ENCODE peak calls at places on chromosomes 16 and 17, in five cellular contexts. T, L, J, B and W are unnamed samples.

GRCh38 chr17:60392845-60393702 is 1.1 kb upstream of the USP32 start:
- DNase-seq in T (peak; percentile 35), L (peak; percentile 48), J (peak; percentile 35), B (peak; percentile 44), W (peak; percentile 26)

GRCh38 chr16:20704281-20704680 is 6.8 kb upstream of the ACSM1 start:
- DNase-seq in T (no peak), L (no peak), J (no peak), B (peak; percentile 43), W (no peak)

GRCh38 chr16:101586-101985 is 23.6 kb downstream of the MPG start:
- DNase-seq in T (no peak), L (no peak), J (no peak), B (no peak), W (no peak)

GRCh38 chr16:15052747-15053476 is 3.0 kb downstream of the NTAN1 start:
- DNase-seq in T (no peak), L (no peak), J (no peak), B (no peak), W (no peak)

GRCh38 chr17:2213291-2213960 is 90.2 kb downstream of the SMG6 start:
- DNase-seq in T (no peak), L (no peak), J (no peak), B (no peak), W (no peak)

GRCh38 chr17:71313866-71314265 is 807.0 kb upstream of the SOX9 start:
- DNase-seq in T (no peak), L (no peak), J (no peak), B (no peak), W (no peak)

GRCh38 chr17:48954300-48954755 is 9.7 kb upstream of the SNF8 start:
- DNase-seq in T (peak; percentile 66), L (no peak), J (peak; percentile 69), B (peak; percentile 79), W (peak; percentile 79)

GRCh38 chr17:50057521-50057991 is 1.6 kb downstream of the ITGA3 start:
- DNase-seq in T (no peak), L (no peak), J (no peak), B (no peak), W (no peak)

GRCh38 chr17:67980456-67980855 is 15.8 kb downstream of the C17orf58 start:
- DNase-seq in T (no peak), L (no peak), J (no peak), B (no peak), W (no peak)

GRCh38 chr17:82170412-82170961 is 42.2 kb downstream of the CCDC57 start:
- DNase-seq in T (no peak), L (no peak), J (peak; percentile 74), B (no peak), W (no peak)

GRCh38 chr17:78828470-78829185 is 12.0 kb downstream of the USP36 start:
- DNase-seq in T (peak; percentile 80), L (no peak), J (no peak), B (no peak), W (peak; percentile 30)

GRCh38 chr17:60832206-60832605 is 154.6 kb downstream of the BCAS3 start:
- DNase-seq in T (no peak), L (no peak), J (no peak), B (no peak), W (no peak)

GRCh38 chr17:8941520-8941919 is 24.0 kb downstream of the PIK3R5 start:
- DNase-seq in T (no peak), L (no peak), J (no peak), B (no peak), W (no peak)

GRCh38 chr16:19909750-19910322 is 25.2 kb upstream of the GPRC5B start:
- DNase-seq in T (no peak), L (no peak), J (no peak), B (no peak), W (no peak)

GRCh38 chr17:63707151-63707550 is 7.2 kb upstream of the LIMD2 start:
- DNase-seq in T (no peak), L (no peak), J (no peak), B (no peak), W (no peak)

GRCh38 chr17:6843241-6843890 is 11.8 kb upstream of the TEKT1 start:
- DNase-seq in T (no peak), L (no peak), J (peak; percentile 12), B (peak; percentile 54), W (peak; percentile 80)

GRCh38 chr17:7323731-7324437 is 5.3 kb downstream of the NEURL4 start:
- DNase-seq in T (peak; percentile 83), L (no peak), J (peak; percentile 59), B (no peak), W (peak; percentile 86)

GRCh38 chr16:79997257-79997656 is 396.7 kb upstream of the MAF start:
- DNase-seq in T (no peak), L (no peak), J (peak; percentile 64), B (peak; percentile 19), W (peak; percentile 60)

GRCh38 chr17:7559307-7560171 is 989 bp downstream of the TNFSF13 start:
- DNase-seq in T (no peak), L (no peak), J (no peak), B (no peak), W (no peak)

GRCh38 chr17:28746611-28747045 is 2.8 kb downstream of the TRAF4 start:
- DNase-seq in T (no peak), L (no peak), J (no peak), B (no peak), W (peak; percentile 63)
- TF ChIP-seq REST in T (peak; percentile 12), L (no peak), J (no peak), B (no peak), W (no peak)

GRCh38 chr16:4180511-4180910 is 61.4 kb downstream of the SRL start:
- DNase-seq in T (no peak), L (no peak), J (no peak), B (no peak), W (no peak)

GRCh38 chr16:4179763-4180260 is 62.1 kb downstream of the SRL start:
- DNase-seq in T (no peak), L (no peak), J (no peak), B (no peak), W (no peak)

GRCh38 chr16:4183258-4184037 is 58.4 kb downstream of the SRL start:
- DNase-seq in T (peak; percentile 88), L (peak; percentile 56), J (peak; percentile 99), B (peak; percentile 81), W (peak; percentile 97)

GRCh38 chr16:4184038-4184702 is 57.7 kb downstream of the SRL start:
- DNase-seq in T (no peak), L (no peak), J (no peak), B (no peak), W (no peak)

GRCh38 chr16:4182581-4183257 is 59.2 kb downstream of the SRL start:
- DNase-seq in T (no peak), L (no peak), J (no peak), B (no peak), W (no peak)
- H3K4me3 ChIP-seq in T (peak overlapping the region; percentile 84), L (peak overlapping the region; percentile 58), J (peak overlapping the region; percentile 67), B (peak overlapping the region; percentile 78), W (peak overlapping the region; percentile 75)

GRCh38 chr16:49012961-49013726 is 268.5 kb downstream of the CBLN1 start:
- DNase-seq in T (no peak), L (no peak), J (no peak), B (no peak), W (no peak)
- TF ChIP-seq JUNB in T (no peak), L (no peak), J (no peak), B (no peak), W (no peak)

GRCh38 chr17:76726766-76727718 is at the start of gene METTL23:
- DNase-seq in T (peak; percentile 90), L (no peak), J (peak; percentile 83), B (peak; percentile 68), W (peak; percentile 76)
- TF ChIP-seq REST in T (no peak), L (no peak), J (no peak), B (peak; percentile 9), W (no peak)

GRCh38 chr16:72787130-72787518 is 260.8 kb downstream of the ZFHX3 start:
- DNase-seq in T (no peak), L (no peak), J (no peak), B (no peak), W (no peak)
- H3K4me3 ChIP-seq in T (no peak overlapping the region), L (peak overlapping the region; percentile 41), J (no peak overlapping the region), B (no peak overlapping the region), W (peak overlapping the region; percentile 80)

DNA sequence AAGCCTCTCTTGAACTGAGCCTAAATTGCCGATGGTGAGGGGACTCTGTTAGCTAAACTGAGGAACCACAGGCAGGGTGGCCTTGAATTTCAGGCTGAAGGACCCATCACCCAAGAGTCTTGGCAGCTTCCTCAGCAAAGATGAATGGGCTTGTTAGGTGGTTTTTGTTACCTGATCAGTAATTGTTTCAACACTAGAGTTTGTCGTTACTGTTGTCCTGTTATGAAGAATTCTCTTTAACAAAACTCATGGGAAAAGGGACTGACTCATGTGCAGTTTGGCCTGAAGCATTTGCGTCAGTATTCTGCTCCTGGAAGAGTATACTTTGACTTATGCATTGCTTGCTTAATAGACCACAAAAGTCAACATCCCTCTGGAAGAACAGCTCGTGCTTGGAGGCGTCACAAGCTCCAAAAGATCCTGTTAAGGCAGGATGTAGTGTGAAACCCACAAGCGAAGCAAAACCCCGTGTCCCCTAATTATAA is 206.0 kb downstream of the IRX3 start:
- DNase-seq in T (peak; percentile 31), L (no peak), J (no peak), B (peak; percentile 94), W (no peak)
- TF ChIP-seq JUNB in T (peak; percentile 87), L (no peak), J (no peak), B (no peak), W (no peak)

GRCh38 chr16:82011199-82011641 is at the start of gene SDR42E1:
- DNase-seq in T (peak; percentile 21), L (peak; percentile 13), J (no peak), B (no peak), W (peak; percentile 13)
- TF ChIP-seq REST in T (no peak), L (no peak), J (no peak), B (no peak), W (no peak)

GRCh38 chr17:64778367-64779290 is 116.5 kb upstream of the SMURF2 start:
- DNase-seq in T (no peak), L (no peak), J (no peak), B (no peak), W (peak; percentile 69)
- H3K4me3 ChIP-seq in T (no peak overlapping the region), L (peak overlapping the region; percentile 17), J (no peak overlapping the region), B (no peak overlapping the region), W (peak overlapping the region; percentile 80)

GRCh38 chr16:86302710-86303109 is 207.6 kb upstream of the FOXF1 start:
- DNase-seq in T (no peak), L (no peak), J (no peak), B (no peak), W (no peak)

GRCh38 chr16:86306046-86306644 is 204.2 kb upstream of the FOXF1 start:
- DNase-seq in T (no peak), L (no peak), J (no peak), B (no peak), W (no peak)

GRCh38 chr16:86304868-86305267 is 205.5 kb upstream of the FOXF1 start:
- DNase-seq in T (no peak), L (no peak), J (no peak), B (no peak), W (no peak)

GRCh38 chr16:86305440-86305839 is 204.9 kb upstream of the FOXF1 start:
- DNase-seq in T (no peak), L (no peak), J (no peak), B (no peak), W (no peak)

GRCh38 chr16:86303787-86304685 is 206.3 kb upstream of the FOXF1 start:
- DNase-seq in T (no peak), L (no peak), J (no peak), B (no peak), W (peak; percentile 45)
- TF ChIP-seq JUNB in T (no peak), L (no peak), J (no peak), B (no peak), W (no peak)

GRCh38 chr17:32497431-32498205 is 10.8 kb downstream of the CDK5R1 start:
- DNase-seq in T (no peak), L (no peak), J (no peak), B (no peak), W (peak; percentile 40)
- TF ChIP-seq REST in T (no peak), L (no peak), J (no peak), B (no peak), W (no peak)